ENCODE peak calls at places on chromosomes 2 and 18, in five cellular contexts. One of them, this sample, is unnamed.

GRCh38 chr2:50754514-50754913 is 277.4 kb downstream of the NRXN1 start:
- DNase-seq in activated CD4-positive, alpha-beta T cell treated with anti-CD3 and anti-CD28 coated beads, Interleukin-2, amount 50 U/mL, for 48 hours: no peak
- DNase-seq in GM04504: no peak
- DNase-seq in stimulated activated CD8-positive, alpha-beta memory T cell treated with anti-CD3 and anti-CD28 coated beads, Interleukin-2, amount 100 ng/mL, for 48 hours: no peak
- DNase-seq in lung microvascular endothelial cell: no peak
- DNase-seq in this sample: no peak

GRCh38 chr2:231353469-231353868 is 42.0 kb upstream of the B3GNT7 start:
- DNase-seq in activated CD4-positive, alpha-beta T cell treated with anti-CD3 and anti-CD28 coated beads, Interleukin-2, amount 50 U/mL, for 48 hours: no peak
- DNase-seq in GM04504: no peak
- DNase-seq in stimulated activated CD8-positive, alpha-beta memory T cell treated with anti-CD3 and anti-CD28 coated beads, Interleukin-2, amount 100 ng/mL, for 48 hours: no peak
- DNase-seq in lung microvascular endothelial cell: no peak
- DNase-seq in this sample: no peak

GRCh38 chr2:218886461-218886947 is 5.9 kb downstream of the WNT10A start:
- DNase-seq in activated CD4-positive, alpha-beta T cell treated with anti-CD3 and anti-CD28 coated beads, Interleukin-2, amount 50 U/mL, for 48 hours: no peak
- DNase-seq in GM04504: no peak
- DNase-seq in stimulated activated CD8-positive, alpha-beta memory T cell treated with anti-CD3 and anti-CD28 coated beads, Interleukin-2, amount 100 ng/mL, for 48 hours: no peak
- DNase-seq in lung microvascular endothelial cell: no peak
- DNase-seq in this sample: no peak

GRCh38 chr18:36181898-36182506 is 5.3 kb upstream of the MOCOS start:
- DNase-seq in activated CD4-positive, alpha-beta T cell treated with anti-CD3 and anti-CD28 coated beads, Interleukin-2, amount 50 U/mL, for 48 hours: no peak
- DNase-seq in GM04504: no peak
- DNase-seq in stimulated activated CD8-positive, alpha-beta memory T cell treated with anti-CD3 and anti-CD28 coated beads, Interleukin-2, amount 100 ng/mL, for 48 hours: no peak
- DNase-seq in lung microvascular endothelial cell: no peak
- DNase-seq in this sample: no peak

GRCh38 chr2:167406558-167406957 is 518.3 kb downstream of the XIRP2 start:
- DNase-seq in activated CD4-positive, alpha-beta T cell treated with anti-CD3 and anti-CD28 coated beads, Interleukin-2, amount 50 U/mL, for 48 hours: no peak
- DNase-seq in GM04504: no peak
- DNase-seq in stimulated activated CD8-positive, alpha-beta memory T cell treated with anti-CD3 and anti-CD28 coated beads, Interleukin-2, amount 100 ng/mL, for 48 hours: no peak
- DNase-seq in lung microvascular endothelial cell: no peak
- DNase-seq in this sample: no peak

GRCh38 chr18:27094621-27095020 is 90.5 kb downstream of the CHST9 start:
- DNase-seq in activated CD4-positive, alpha-beta T cell treated with anti-CD3 and anti-CD28 coated beads, Interleukin-2, amount 50 U/mL, for 48 hours: no peak
- DNase-seq in GM04504: no peak
- DNase-seq in stimulated activated CD8-positive, alpha-beta memory T cell treated with anti-CD3 and anti-CD28 coated beads, Interleukin-2, amount 100 ng/mL, for 48 hours: no peak
- DNase-seq in lung microvascular endothelial cell: no peak
- DNase-seq in this sample: no peak

GRCh38 chr2:235087812-235088607 is 136.2 kb downstream of the SH3BP4 start:
- DNase-seq in activated CD4-positive, alpha-beta T cell treated with anti-CD3 and anti-CD28 coated beads, Interleukin-2, amount 50 U/mL, for 48 hours: no peak
- DNase-seq in GM04504: no peak
- DNase-seq in stimulated activated CD8-positive, alpha-beta memory T cell treated with anti-CD3 and anti-CD28 coated beads, Interleukin-2, amount 100 ng/mL, for 48 hours: no peak
- DNase-seq in lung microvascular endothelial cell: peak
- DNase-seq in this sample: no peak

GRCh38 chr2:73982140-73982617 is 2.5 kb upstream of the TET3 start:
- DNase-seq in activated CD4-positive, alpha-beta T cell treated with anti-CD3 and anti-CD28 coated beads, Interleukin-2, amount 50 U/mL, for 48 hours: no peak
- DNase-seq in GM04504: no peak
- DNase-seq in stimulated activated CD8-positive, alpha-beta memory T cell treated with anti-CD3 and anti-CD28 coated beads, Interleukin-2, amount 100 ng/mL, for 48 hours: no peak
- DNase-seq in lung microvascular endothelial cell: no peak
- DNase-seq in this sample: no peak

GRCh38 chr2:49687873-49688272 is 533.6 kb upstream of the FSHR start:
- DNase-seq in activated CD4-positive, alpha-beta T cell treated with anti-CD3 and anti-CD28 coated beads, Interleukin-2, amount 50 U/mL, for 48 hours: no peak
- DNase-seq in GM04504: no peak
- DNase-seq in stimulated activated CD8-positive, alpha-beta memory T cell treated with anti-CD3 and anti-CD28 coated beads, Interleukin-2, amount 100 ng/mL, for 48 hours: no peak
- DNase-seq in lung microvascular endothelial cell: peak
- DNase-seq in this sample: no peak

GRCh38 chr2:152615177-152615576 is 102.1 kb downstream of the PRPF40A start:
- DNase-seq in activated CD4-positive, alpha-beta T cell treated with anti-CD3 and anti-CD28 coated beads, Interleukin-2, amount 50 U/mL, for 48 hours: no peak
- DNase-seq in GM04504: no peak
- DNase-seq in stimulated activated CD8-positive, alpha-beta memory T cell treated with anti-CD3 and anti-CD28 coated beads, Interleukin-2, amount 100 ng/mL, for 48 hours: no peak
- DNase-seq in lung microvascular endothelial cell: no peak
- DNase-seq in this sample: no peak

GRCh38 chr2:121476714-121477113 is 54.0 kb upstream of the RNU4ATAC start:
- DNase-seq in activated CD4-positive, alpha-beta T cell treated with anti-CD3 and anti-CD28 coated beads, Interleukin-2, amount 50 U/mL, for 48 hours: no peak
- DNase-seq in GM04504: no peak
- DNase-seq in stimulated activated CD8-positive, alpha-beta memory T cell treated with anti-CD3 and anti-CD28 coated beads, Interleukin-2, amount 100 ng/mL, for 48 hours: no peak
- DNase-seq in lung microvascular endothelial cell: no peak
- DNase-seq in this sample: no peak

GRCh38 chr18:66792466-66792865 is 188.6 kb upstream of the CDH19 start:
- DNase-seq in activated CD4-positive, alpha-beta T cell treated with anti-CD3 and anti-CD28 coated beads, Interleukin-2, amount 50 U/mL, for 48 hours: no peak
- DNase-seq in GM04504: no peak
- DNase-seq in stimulated activated CD8-positive, alpha-beta memory T cell treated with anti-CD3 and anti-CD28 coated beads, Interleukin-2, amount 100 ng/mL, for 48 hours: no peak
- DNase-seq in lung microvascular endothelial cell: no peak
- DNase-seq in this sample: no peak

GRCh38 chr2:240655931-240656886 is 26.5 kb downstream of the AQP12B start:
- DNase-seq in activated CD4-positive, alpha-beta T cell treated with anti-CD3 and anti-CD28 coated beads, Interleukin-2, amount 50 U/mL, for 48 hours: peak
- DNase-seq in GM04504: no peak
- DNase-seq in stimulated activated CD8-positive, alpha-beta memory T cell treated with anti-CD3 and anti-CD28 coated beads, Interleukin-2, amount 100 ng/mL, for 48 hours: no peak
- DNase-seq in lung microvascular endothelial cell: no peak
- DNase-seq in this sample: no peak

GRCh38 chr18:66150650-66151049 is 399.8 kb downstream of the CDH7 start:
- DNase-seq in activated CD4-positive, alpha-beta T cell treated with anti-CD3 and anti-CD28 coated beads, Interleukin-2, amount 50 U/mL, for 48 hours: no peak
- DNase-seq in GM04504: no peak
- DNase-seq in stimulated activated CD8-positive, alpha-beta memory T cell treated with anti-CD3 and anti-CD28 coated beads, Interleukin-2, amount 100 ng/mL, for 48 hours: no peak
- DNase-seq in lung microvascular endothelial cell: no peak
- DNase-seq in this sample: no peak

GRCh38 chr2:74919827-74920226 is 38.6 kb upstream of the POLE4 start:
- DNase-seq in activated CD4-positive, alpha-beta T cell treated with anti-CD3 and anti-CD28 coated beads, Interleukin-2, amount 50 U/mL, for 48 hours: peak
- DNase-seq in GM04504: no peak
- DNase-seq in stimulated activated CD8-positive, alpha-beta memory T cell treated with anti-CD3 and anti-CD28 coated beads, Interleukin-2, amount 100 ng/mL, for 48 hours: peak
- DNase-seq in lung microvascular endothelial cell: peak
- DNase-seq in this sample: peak

GRCh38 chr2:36562973-36563532 is 34.9 kb downstream of the FEZ2 start:
- DNase-seq in activated CD4-positive, alpha-beta T cell treated with anti-CD3 and anti-CD28 coated beads, Interleukin-2, amount 50 U/mL, for 48 hours: no peak
- DNase-seq in GM04504: no peak
- DNase-seq in stimulated activated CD8-positive, alpha-beta memory T cell treated with anti-CD3 and anti-CD28 coated beads, Interleukin-2, amount 100 ng/mL, for 48 hours: no peak
- DNase-seq in lung microvascular endothelial cell: peak
- DNase-seq in this sample: no peak

GRCh38 chr18:49778826-49779465 is 34.4 kb downstream of the ACAA2 start:
- DNase-seq in activated CD4-positive, alpha-beta T cell treated with anti-CD3 and anti-CD28 coated beads, Interleukin-2, amount 50 U/mL, for 48 hours: no peak
- DNase-seq in GM04504: no peak
- DNase-seq in stimulated activated CD8-positive, alpha-beta memory T cell treated with anti-CD3 and anti-CD28 coated beads, Interleukin-2, amount 100 ng/mL, for 48 hours: no peak
- DNase-seq in lung microvascular endothelial cell: no peak
- DNase-seq in this sample: no peak

GRCh38 chr18:48027401-48027931 is 97.0 kb upstream of the SMAD2 start:
- DNase-seq in activated CD4-positive, alpha-beta T cell treated with anti-CD3 and anti-CD28 coated beads, Interleukin-2, amount 50 U/mL, for 48 hours: no peak
- DNase-seq in GM04504: no peak
- DNase-seq in stimulated activated CD8-positive, alpha-beta memory T cell treated with anti-CD3 and anti-CD28 coated beads, Interleukin-2, amount 100 ng/mL, for 48 hours: no peak
- DNase-seq in lung microvascular endothelial cell: no peak
- DNase-seq in this sample: no peak

GRCh38 chr2:239884875-239885274 is 140.3 kb downstream of the NDUFA10 start:
- DNase-seq in activated CD4-positive, alpha-beta T cell treated with anti-CD3 and anti-CD28 coated beads, Interleukin-2, amount 50 U/mL, for 48 hours: no peak
- DNase-seq in GM04504: no peak
- DNase-seq in stimulated activated CD8-positive, alpha-beta memory T cell treated with anti-CD3 and anti-CD28 coated beads, Interleukin-2, amount 100 ng/mL, for 48 hours: no peak
- DNase-seq in lung microvascular endothelial cell: no peak
- DNase-seq in this sample: no peak

GRCh38 chr2:31526946-31527345 is 53.8 kb downstream of the SRD5A2 start:
- DNase-seq in activated CD4-positive, alpha-beta T cell treated with anti-CD3 and anti-CD28 coated beads, Interleukin-2, amount 50 U/mL, for 48 hours: no peak
- DNase-seq in GM04504: no peak
- DNase-seq in stimulated activated CD8-positive, alpha-beta memory T cell treated with anti-CD3 and anti-CD28 coated beads, Interleukin-2, amount 100 ng/mL, for 48 hours: no peak
- DNase-seq in lung microvascular endothelial cell: no peak
- DNase-seq in this sample: no peak

GRCh38 chr2:17869128-17869527 is 9.3 kb upstream of the KCNS3 start:
- DNase-seq in activated CD4-positive, alpha-beta T cell treated with anti-CD3 and anti-CD28 coated beads, Interleukin-2, amount 50 U/mL, for 48 hours: no peak
- DNase-seq in GM04504: no peak
- DNase-seq in stimulated activated CD8-positive, alpha-beta memory T cell treated with anti-CD3 and anti-CD28 coated beads, Interleukin-2, amount 100 ng/mL, for 48 hours: no peak
- DNase-seq in lung microvascular endothelial cell: no peak
- DNase-seq in this sample: no peak

GRCh38 chr2:26898480-26899058 is 50.6 kb downstream of the DPYSL5 start:
- DNase-seq in activated CD4-positive, alpha-beta T cell treated with anti-CD3 and anti-CD28 coated beads, Interleukin-2, amount 50 U/mL, for 48 hours: no peak
- DNase-seq in GM04504: no peak
- DNase-seq in stimulated activated CD8-positive, alpha-beta memory T cell treated with anti-CD3 and anti-CD28 coated beads, Interleukin-2, amount 100 ng/mL, for 48 hours: no peak
- DNase-seq in lung microvascular endothelial cell: no peak
- DNase-seq in this sample: no peak

GRCh38 chr2:236086971-236087465 is 81.2 kb downstream of the GBX2 start:
- DNase-seq in activated CD4-positive, alpha-beta T cell treated with anti-CD3 and anti-CD28 coated beads, Interleukin-2, amount 50 U/mL, for 48 hours: no peak
- DNase-seq in GM04504: no peak
- DNase-seq in stimulated activated CD8-positive, alpha-beta memory T cell treated with anti-CD3 and anti-CD28 coated beads, Interleukin-2, amount 100 ng/mL, for 48 hours: no peak
- DNase-seq in lung microvascular endothelial cell: peak
- DNase-seq in this sample: no peak

GRCh38 chr2:12167525-12168317 is 421.3 kb downstream of the LPIN1 start:
- DNase-seq in activated CD4-positive, alpha-beta T cell treated with anti-CD3 and anti-CD28 coated beads, Interleukin-2, amount 50 U/mL, for 48 hours: no peak
- DNase-seq in GM04504: no peak
- DNase-seq in stimulated activated CD8-positive, alpha-beta memory T cell treated with anti-CD3 and anti-CD28 coated beads, Interleukin-2, amount 100 ng/mL, for 48 hours: no peak
- DNase-seq in lung microvascular endothelial cell: no peak
- DNase-seq in this sample: no peak

GRCh38 chr18:76979111-76979751 is 153.4 kb downstream of the MBP start:
- DNase-seq in activated CD4-positive, alpha-beta T cell treated with anti-CD3 and anti-CD28 coated beads, Interleukin-2, amount 50 U/mL, for 48 hours: no peak
- DNase-seq in GM04504: no peak
- DNase-seq in stimulated activated CD8-positive, alpha-beta memory T cell treated with anti-CD3 and anti-CD28 coated beads, Interleukin-2, amount 100 ng/mL, for 48 hours: no peak
- DNase-seq in lung microvascular endothelial cell: no peak
- DNase-seq in this sample: no peak

This sample was measured in mesothelial cell of epicardium.